ENCODE peak calls at places on chromosome 6, in seven cellular contexts. A is CD4-positive, alpha-beta T cell; W is EL; P is naive thymus-derived CD4-positive, alpha-beta T cell; I is sigmoid colon; Q is stimulated activated CD4-positive, alpha-beta T cell treated with anti-CD3 and anti-CD28 coated beads, Interleukin-4, amount 100 ng/mL, for 24 hours; H is MM.1S. S is an unnamed sample.

GRCh38 chr6:110326609-110327008 is 31.5 kb downstream of the METTL24 start:
- DNase-seq in P (no peak), H (no peak), I (no peak), A (no peak), Q (no peak), W (no peak), S (no peak)

GRCh38 chr6:56571605-56572004 is 71.1 kb downstream of the DST start:
- DNase-seq in Q (no peak), W (no peak), I (no peak), A (no peak), H (no peak), P (no peak), S (no peak)

GRCh38 chr6:14450133-14451040 is 332.8 kb downstream of the CD83 start:
- DNase-seq in P (no peak), I (no peak), Q (no peak), A (no peak), W (no peak), H (no peak), S (no peak)

GRCh38 chr6:90811596-90812226 is 224.8 kb upstream of the MAP3K7 start:
- DNase-seq in A (no peak), H (no peak), Q (no peak), I (no peak), P (no peak), W (no peak), S (no peak)

GRCh38 chr6:138278326-138278725 is 60.0 kb upstream of the PBOV1 start:
- DNase-seq in Q (no peak), W (peak), P (no peak), A (no peak), H (no peak), I (no peak), S (no peak)

GRCh38 chr6:147684906-147685305 is 176.4 kb downstream of the SAMD5 start:
- DNase-seq in Q (no peak), P (no peak), H (no peak), I (no peak), W (no peak), A (no peak), S (no peak)

GRCh38 chr6:12150812-12151432 is 138.8 kb downstream of the HIVEP1 start:
- DNase-seq in I (no peak), Q (peak), H (no peak), A (peak), P (peak), W (peak), S (no peak)

GRCh38 chr6:155303361-155303870 is 10.9 kb downstream of the TFB1M start:
- DNase-seq in P (no peak), W (no peak), I (no peak), Q (no peak), H (no peak), A (no peak), S (no peak)

GRCh38 chr6:1789092-1789491 is 179.4 kb downstream of the FOXC1 start:
- DNase-seq in P (no peak), H (no peak), I (no peak), A (no peak), Q (no peak), W (peak), S (peak)

GRCh38 chr6:152087701-152088100 is 280.2 kb downstream of the ESR1 start:
- DNase-seq in I (no peak), H (no peak), Q (no peak), W (no peak), P (no peak), A (no peak), S (no peak)

GRCh38 chr6:148345176-148345575 is 2.5 kb downstream of the SASH1 start:
- DNase-seq in I (no peak), H (no peak), W (no peak), Q (no peak), A (no peak), P (no peak), S (no peak)

GRCh38 chr6:1392813-1393640 is 3.7 kb downstream of the FOXF2 start:
- DNase-seq in I (no peak), Q (no peak), P (no peak), H (no peak), W (peak), A (no peak), S (no peak)

GRCh38 chr6:158703840-158704822 is 54.3 kb downstream of the SYTL3 start:
- DNase-seq in P (peak), W (peak), Q (peak), H (peak), A (peak), I (peak), S (peak)

GRCh38 chr6:157898169-157898568 is 75.1 kb downstream of the SNX9 start:
- DNase-seq in H (no peak), A (peak), I (no peak), Q (no peak), P (peak), W (no peak), S (no peak)

S was measured in mammary epithelial cell.